ENCODE peak calls at places on chromosomes 5 and 9, in four cellular contexts. One of them, this sample, is unnamed.

GRCh38 chr9:125374443-125375309 is 113.0 kb downstream of the GAPVD1 start:
- DNase-seq in prostate gland: peak; percentile 42
- DNase-seq in uterus: peak; percentile 55
- DNase-seq in right lobe of liver: peak; percentile 68
- DNase-seq in this sample: peak; percentile 69

GRCh38 chr9:706073-706472 is 135.4 kb upstream of the DMRT1 start:
- DNase-seq in uterus: no peak
- DNase-seq in right lobe of liver: no peak
- DNase-seq in prostate gland: no peak
- DNase-seq in this sample: no peak

GRCh38 chr9:85223506-85224108 is 518.1 kb downstream of the AGTPBP1 start:
- DNase-seq in prostate gland: no peak
- DNase-seq in right lobe of liver: no peak
- DNase-seq in uterus: no peak
- DNase-seq in this sample: no peak

GRCh38 chr5:113036321-113036720 is 59.7 kb downstream of the DCP2 start:
- DNase-seq in prostate gland: no peak
- DNase-seq in right lobe of liver: no peak
- DNase-seq in uterus: no peak
- DNase-seq in this sample: no peak

GRCh38 chr5:116583085-116583766 is 8.6 kb upstream of the SEMA6A start:
- DNase-seq in right lobe of liver: no peak
- DNase-seq in uterus: no peak
- DNase-seq in prostate gland: no peak
- DNase-seq in this sample: no peak

GRCh38 chr5:95617057-95617456 is 2.8 kb upstream of the GPR150 start:
- DNase-seq in uterus: no peak
- DNase-seq in right lobe of liver: no peak
- DNase-seq in prostate gland: no peak
- DNase-seq in this sample: no peak

GRCh38 chr5:71937906-71938698 is 169.2 kb upstream of the MAP1B start:
- DNase-seq in right lobe of liver: no peak
- DNase-seq in prostate gland: no peak
- DNase-seq in uterus: no peak
- DNase-seq in this sample: peak; percentile 46

GRCh38 chr9:14846871-14847311 is 63.3 kb downstream of the FREM1 start:
- DNase-seq in prostate gland: peak; percentile 8
- DNase-seq in uterus: peak; percentile 28
- DNase-seq in right lobe of liver: no peak
- DNase-seq in this sample: peak; percentile 26

GRCh38 chr9:4796988-4797956 is 4.5 kb downstream of the RCL1 start:
- DNase-seq in right lobe of liver: no peak
- DNase-seq in prostate gland: no peak
- DNase-seq in uterus: no peak
- DNase-seq in this sample: no peak

GRCh38 chr5:126941403-126941802 is 89.0 kb downstream of the MARCHF3 start:
- DNase-seq in uterus: no peak
- DNase-seq in right lobe of liver: no peak
- DNase-seq in prostate gland: no peak
- DNase-seq in this sample: no peak

GRCh38 chr9:137619240-137620090 is 660 bp downstream of the EHMT1 start:
- DNase-seq in uterus: no peak
- DNase-seq in prostate gland: no peak
- DNase-seq in right lobe of liver: peak; percentile 63
- DNase-seq in this sample: no peak

GRCh38 chr9:129235931-129236331 is 57.9 kb upstream of the IER5L start:
- DNase-seq in prostate gland: no peak
- DNase-seq in uterus: no peak
- DNase-seq in right lobe of liver: no peak
- DNase-seq in this sample: peak; percentile 44

GRCh38 chr9:100170556-100170955 is 71.5 kb downstream of the INVS start:
- DNase-seq in uterus: no peak
- DNase-seq in right lobe of liver: no peak
- DNase-seq in prostate gland: no peak
- DNase-seq in this sample: no peak

GRCh38 chr9:18366184-18366583 is 107.8 kb upstream of the ADAMTSL1 start:
- DNase-seq in uterus: no peak
- DNase-seq in prostate gland: no peak
- DNase-seq in right lobe of liver: no peak
- DNase-seq in this sample: no peak

GRCh38 chr5:68007446-68007845 is 208.1 kb upstream of the PIK3R1 start:
- DNase-seq in prostate gland: no peak
- DNase-seq in uterus: peak; percentile 74
- DNase-seq in right lobe of liver: peak; percentile 85
- DNase-seq in this sample: no peak

GRCh38 chr5:101418735-101419134 is 515.7 kb upstream of the ST8SIA4 start:
- DNase-seq in prostate gland: no peak
- DNase-seq in right lobe of liver: no peak
- DNase-seq in uterus: no peak
- DNase-seq in this sample: no peak

GRCh38 chr9:20620658-20621552 is 1.4 kb downstream of the MLLT3 start:
- DNase-seq in uterus: peak; percentile 43
- DNase-seq in prostate gland: peak; percentile 45
- DNase-seq in right lobe of liver: peak; percentile 47
- DNase-seq in this sample: peak; percentile 32

GRCh38 chr9:2271426-2271825 is 256.3 kb downstream of the SMARCA2 start:
- DNase-seq in right lobe of liver: no peak
- DNase-seq in uterus: no peak
- DNase-seq in prostate gland: no peak
- DNase-seq in this sample: peak; percentile 44

GRCh38 chr9:111913159-111913558 is 16.5 kb downstream of the UGCG start:
- DNase-seq in prostate gland: no peak
- DNase-seq in uterus: no peak
- DNase-seq in right lobe of liver: no peak
- DNase-seq in this sample: no peak

GRCh38 chr9:111904889-111905288 is 8.3 kb downstream of the UGCG start:
- DNase-seq in prostate gland: no peak
- DNase-seq in right lobe of liver: no peak
- DNase-seq in uterus: no peak
- DNase-seq in this sample: no peak

GRCh38 chr9:111910428-111910827 is 13.8 kb downstream of the UGCG start:
- DNase-seq in uterus: no peak
- DNase-seq in prostate gland: no peak
- DNase-seq in right lobe of liver: no peak
- DNase-seq in this sample: no peak

GRCh38 chr9:111914749-111915424 is 18.3 kb downstream of the UGCG start:
- DNase-seq in uterus: no peak
- DNase-seq in prostate gland: no peak
- DNase-seq in right lobe of liver: no peak
- DNase-seq in this sample: no peak

GRCh38 chr9:111909444-111909843 is 12.8 kb downstream of the UGCG start:
- DNase-seq in uterus: no peak
- DNase-seq in right lobe of liver: no peak
- DNase-seq in prostate gland: no peak
- DNase-seq in this sample: no peak
- H3K4me3 ChIP-seq in uterus: no peak overlapping the region
- H3K4me3 ChIP-seq in right lobe of liver: no peak overlapping the region
- H3K4me3 ChIP-seq in prostate gland: no peak overlapping the region
- H3K4me3 ChIP-seq in this sample: no peak overlapping the region

GRCh38 chr9:120579139-120579749 is 723 bp downstream of the CDK5RAP2 start:
- DNase-seq in right lobe of liver: no peak
- DNase-seq in prostate gland: no peak
- DNase-seq in uterus: no peak
- DNase-seq in this sample: no peak

GRCh38 chr9:120583958-120584369 is 4.0 kb upstream of the CDK5RAP2 start:
- DNase-seq in uterus: no peak
- DNase-seq in right lobe of liver: no peak
- DNase-seq in prostate gland: no peak
- DNase-seq in this sample: peak; percentile 44

GRCh38 chr9:120578614-120579013 is 1.4 kb downstream of the CDK5RAP2 start:
- DNase-seq in prostate gland: no peak
- DNase-seq in right lobe of liver: no peak
- DNase-seq in uterus: no peak
- DNase-seq in this sample: no peak

GRCh38 chr9:120580591-120580896 is 577 bp upstream of the CDK5RAP2 start:
- DNase-seq in uterus: no peak
- DNase-seq in prostate gland: no peak
- DNase-seq in right lobe of liver: no peak
- DNase-seq in this sample: no peak

DNA sequence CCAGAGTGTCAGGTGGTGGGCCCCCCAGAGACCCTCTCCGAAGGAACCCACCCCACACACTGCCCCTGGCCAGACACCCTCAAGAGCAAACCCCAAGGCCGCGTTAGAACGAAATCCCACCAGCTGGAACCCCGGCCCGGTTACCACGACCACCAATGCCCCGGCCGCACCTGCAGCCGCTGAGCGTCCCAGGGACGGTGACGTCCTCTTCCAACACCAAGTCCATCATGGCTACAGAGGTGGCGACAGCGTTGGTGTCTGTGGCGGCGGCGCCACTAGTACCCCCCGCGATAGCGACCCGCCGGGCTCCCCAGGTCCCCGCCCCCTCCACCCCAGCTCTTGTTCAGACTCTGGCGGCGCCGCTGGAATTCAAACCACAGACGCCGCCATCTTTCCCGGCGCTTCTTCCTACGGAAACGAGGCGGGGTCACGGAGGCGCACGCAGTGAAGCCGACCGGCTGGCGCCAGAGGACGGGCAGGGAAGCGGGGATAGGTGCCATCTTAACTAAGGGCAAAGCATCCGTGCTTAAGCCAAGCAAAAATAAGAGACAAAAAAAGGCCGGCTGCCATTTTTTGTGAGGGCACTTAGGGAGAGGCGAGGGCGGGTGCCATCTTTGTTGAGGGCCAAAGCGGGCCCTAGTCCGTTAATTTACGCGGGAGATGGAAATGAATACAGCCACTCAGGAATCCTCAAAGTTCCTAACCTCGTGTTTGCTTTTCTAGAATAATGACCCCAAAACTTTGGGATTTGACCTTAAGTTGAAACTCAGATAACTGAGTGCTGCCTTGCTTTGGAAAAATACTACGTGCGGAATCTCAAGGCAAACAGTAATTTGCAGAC is at the start of gene CDK5RAP2:
- DNase-seq in right lobe of liver: peak; percentile 97
- DNase-seq in uterus: peak; percentile 94
- DNase-seq in prostate gland: peak; percentile 95
- DNase-seq in this sample: peak; percentile 96
- TF ChIP-seq POLR2A in right lobe of liver: peak; percentile 52
- TF ChIP-seq POLR2A in uterus: no peak
- TF ChIP-seq POLR2A in prostate gland: no peak
- TF ChIP-seq POLR2A in this sample: no peak

DNA sequence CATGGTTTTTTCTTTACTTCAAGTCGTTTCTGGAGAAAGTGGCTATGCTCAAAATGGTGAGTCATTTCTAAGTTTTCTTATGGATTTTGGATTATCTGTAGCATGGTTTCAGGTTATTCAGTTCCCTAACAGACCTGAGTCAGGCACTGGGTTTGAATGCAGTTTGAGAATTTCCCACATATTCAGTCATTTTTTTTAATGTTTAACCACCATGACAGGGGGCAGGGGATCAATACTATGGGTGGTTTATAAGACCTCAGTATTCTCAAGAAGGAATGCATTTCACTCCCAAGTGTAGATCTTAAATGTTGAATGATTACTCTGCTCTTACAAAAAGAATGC is 284 bp downstream of the IL7R start:
- DNase-seq in uterus: no peak
- DNase-seq in right lobe of liver: no peak
- DNase-seq in prostate gland: no peak
- DNase-seq in this sample: no peak
- H3K27ac ChIP-seq in uterus: no peak overlapping the region
- H3K27ac ChIP-seq in right lobe of liver: no peak overlapping the region
- H3K27ac ChIP-seq in prostate gland: no peak overlapping the region
- H3K27ac ChIP-seq in this sample: no peak overlapping the region

DNA sequence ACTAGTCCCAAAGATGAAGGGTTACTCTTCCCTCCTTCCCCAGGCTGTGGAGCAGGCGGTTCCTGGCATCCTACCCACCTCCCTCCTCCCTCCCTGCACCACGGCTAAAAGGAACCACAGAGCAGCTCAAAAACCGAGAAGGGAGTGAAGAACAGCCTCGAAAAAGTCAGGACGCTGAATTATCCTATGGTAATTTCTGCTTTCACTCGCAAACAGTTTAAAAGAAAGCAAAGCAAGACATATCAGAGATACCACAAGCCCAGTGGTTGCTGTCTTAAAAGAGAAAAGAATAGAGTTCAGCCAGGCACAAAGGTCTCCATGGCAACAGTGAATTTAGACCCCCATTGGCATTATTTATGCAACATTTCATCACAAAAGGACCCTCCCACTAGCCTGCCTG is 315.4 kb downstream of the CTNND2 start:
- DNase-seq in prostate gland: no peak
- DNase-seq in uterus: no peak
- DNase-seq in right lobe of liver: no peak
- DNase-seq in this sample: no peak
- H3K4me3 ChIP-seq in prostate gland: no peak overlapping the region
- H3K4me3 ChIP-seq in uterus: no peak overlapping the region
- H3K4me3 ChIP-seq in right lobe of liver: no peak overlapping the region
- H3K4me3 ChIP-seq in this sample: peak overlapping the region; percentile 4

GRCh38 chr9:86948153-86948929 is 1.0 kb upstream of the GAS1 start:
- DNase-seq in uterus: peak; percentile 87
- DNase-seq in right lobe of liver: peak; percentile 80
- DNase-seq in prostate gland: peak; percentile 77
- DNase-seq in this sample: peak; percentile 81
- TF ChIP-seq POLR2A in uterus: peak; percentile 45
- TF ChIP-seq POLR2A in right lobe of liver: no peak
- TF ChIP-seq POLR2A in prostate gland: no peak
- TF ChIP-seq POLR2A in this sample: peak; percentile 29

GRCh38 chr9:123356851-123357747 is 1.1 kb downstream of the CRB2 start:
- DNase-seq in uterus: no peak
- DNase-seq in prostate gland: no peak
- DNase-seq in right lobe of liver: no peak
- DNase-seq in this sample: no peak

GRCh38 chr9:123354806-123355508 is 1.0 kb upstream of the CRB2 start:
- DNase-seq in uterus: no peak
- DNase-seq in right lobe of liver: no peak
- DNase-seq in prostate gland: no peak
- DNase-seq in this sample: no peak

GRCh38 chr9:123357748-123358059 is 1.7 kb downstream of the CRB2 start:
- DNase-seq in uterus: no peak
- DNase-seq in right lobe of liver: no peak
- DNase-seq in prostate gland: no peak
- DNase-seq in this sample: no peak

GRCh38 chr9:123353984-123354591 is 1.9 kb upstream of the CRB2 start:
- DNase-seq in prostate gland: peak; percentile 40
- DNase-seq in uterus: peak; percentile 74
- DNase-seq in right lobe of liver: peak; percentile 61
- DNase-seq in this sample: peak; percentile 55

DNA sequence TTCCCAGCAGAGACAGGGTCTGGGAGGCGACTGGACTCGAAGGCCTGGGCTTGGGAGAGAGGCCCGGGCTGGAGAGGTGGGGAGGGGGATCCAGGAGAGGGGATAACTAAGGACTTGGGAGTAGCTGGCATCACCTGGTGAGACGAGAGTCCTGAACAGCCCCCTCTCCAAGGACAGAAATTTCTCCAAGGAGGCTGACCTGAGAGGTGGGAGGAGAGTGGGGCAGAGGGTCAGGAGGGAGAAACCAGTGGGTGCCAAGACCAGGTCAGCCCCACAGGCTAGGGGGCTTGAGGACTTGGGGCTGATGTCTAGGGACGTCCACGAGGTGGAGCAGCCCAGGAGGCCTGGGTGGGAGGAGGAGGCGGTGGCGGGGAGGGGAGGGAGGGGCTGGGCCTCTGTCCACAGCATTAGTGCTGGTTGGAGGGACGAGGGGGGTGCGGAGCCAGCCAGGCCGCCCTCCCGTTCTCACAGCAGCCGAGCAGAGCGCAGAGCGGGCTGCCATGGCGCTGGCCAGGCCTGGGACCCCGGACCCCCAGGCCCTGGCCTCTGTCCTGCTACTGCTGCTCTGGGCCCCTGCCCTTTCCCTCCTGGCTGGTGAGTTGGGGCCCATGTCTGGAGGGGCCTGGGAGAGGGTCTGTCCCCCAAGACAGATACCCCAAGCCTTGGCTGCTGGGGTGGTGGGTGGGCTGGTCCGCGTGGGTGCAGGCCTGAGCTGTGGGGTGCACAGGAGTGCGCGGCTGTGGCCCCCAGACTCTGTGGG is at the start of gene CRB2:
- DNase-seq in prostate gland: no peak
- DNase-seq in right lobe of liver: no peak
- DNase-seq in uterus: peak; percentile 61
- DNase-seq in this sample: no peak
- H3K27ac ChIP-seq in prostate gland: no peak within 1 kb of the TSS
- H3K27ac ChIP-seq in right lobe of liver: no peak within 1 kb of the TSS
- H3K27ac ChIP-seq in uterus: no peak within 1 kb of the TSS
- H3K27ac ChIP-seq in this sample: no peak within 1 kb of the TSS

This sample was measured in heart left ventricle.